ENCODE peak calls at places on chromosomes 2 and 18, in nine cellular contexts. One of them, this sample, is unnamed.

GRCh38 chr2:112772322-112772721 is 7.9 kb upstream of the CKAP2L start:
- DNase-seq in body of pancreas: no peak
- DNase-seq in A549: no peak
- DNase-seq in uterus: no peak
- DNase-seq in breast epithelium: no peak
- DNase-seq in transverse colon: no peak
- DNase-seq in Peyer's patch: no peak
- DNase-seq in heart left ventricle: no peak
- DNase-seq in NB4: peak; percentile 53
- DNase-seq in this sample: no peak

GRCh38 chr2:11160731-11161455 is 5.6 kb downstream of the SLC66A3 start:
- DNase-seq in NB4: no peak
- DNase-seq in uterus: no peak
- DNase-seq in body of pancreas: no peak
- DNase-seq in breast epithelium: peak; percentile 11
- DNase-seq in transverse colon: peak; percentile 30
- DNase-seq in A549: no peak
- DNase-seq in heart left ventricle: no peak
- DNase-seq in Peyer's patch: no peak
- DNase-seq in this sample: no peak

GRCh38 chr2:28322887-28323483 is 69.7 kb upstream of the FOSL2 start:
- DNase-seq in NB4: no peak
- DNase-seq in A549: no peak
- DNase-seq in heart left ventricle: no peak
- DNase-seq in breast epithelium: no peak
- DNase-seq in uterus: no peak
- DNase-seq in Peyer's patch: no peak
- DNase-seq in body of pancreas: no peak
- DNase-seq in transverse colon: no peak
- DNase-seq in this sample: no peak

GRCh38 chr2:190320696-190321095 is 1.1 kb upstream of the HIBCH start:
- DNase-seq in heart left ventricle: no peak
- DNase-seq in transverse colon: no peak
- DNase-seq in body of pancreas: no peak
- DNase-seq in Peyer's patch: no peak
- DNase-seq in breast epithelium: no peak
- DNase-seq in uterus: no peak
- DNase-seq in A549: no peak
- DNase-seq in NB4: no peak
- DNase-seq in this sample: no peak

GRCh38 chr18:59631583-59632181 is 65.5 kb downstream of the CCBE1 start:
- DNase-seq in heart left ventricle: no peak
- DNase-seq in A549: peak; percentile 6
- DNase-seq in breast epithelium: no peak
- DNase-seq in Peyer's patch: no peak
- DNase-seq in uterus: no peak
- DNase-seq in transverse colon: no peak
- DNase-seq in NB4: peak; percentile 14
- DNase-seq in body of pancreas: no peak
- DNase-seq in this sample: no peak

GRCh38 chr2:20148841-20149702 is 75.9 kb downstream of the SDC1 start:
- DNase-seq in body of pancreas: no peak
- DNase-seq in NB4: peak; percentile 85
- DNase-seq in uterus: no peak
- DNase-seq in heart left ventricle: no peak
- DNase-seq in transverse colon: no peak
- DNase-seq in breast epithelium: no peak
- DNase-seq in Peyer's patch: no peak
- DNase-seq in A549: no peak
- DNase-seq in this sample: no peak

GRCh38 chr18:23357992-23358594 is 95.0 kb upstream of the RIOK3 start:
- DNase-seq in breast epithelium: peak; percentile 28
- DNase-seq in NB4: no peak
- DNase-seq in A549: no peak
- DNase-seq in Peyer's patch: no peak
- DNase-seq in uterus: peak; percentile 75
- DNase-seq in transverse colon: peak; percentile 22
- DNase-seq in body of pancreas: peak; percentile 39
- DNase-seq in heart left ventricle: peak; percentile 64
- DNase-seq in this sample: peak; percentile 44

GRCh38 chr2:233259745-233260144 is 8.3 kb downstream of the ATG16L1 start:
- DNase-seq in A549: no peak
- DNase-seq in NB4: no peak
- DNase-seq in heart left ventricle: no peak
- DNase-seq in Peyer's patch: no peak
- DNase-seq in breast epithelium: no peak
- DNase-seq in body of pancreas: no peak
- DNase-seq in transverse colon: no peak
- DNase-seq in uterus: no peak
- DNase-seq in this sample: no peak

GRCh38 chr2:234178309-234179030 is 128.0 kb downstream of the SPP2 start:
- DNase-seq in Peyer's patch: no peak
- DNase-seq in body of pancreas: peak; percentile 40
- DNase-seq in uterus: no peak
- DNase-seq in transverse colon: no peak
- DNase-seq in A549: peak; percentile 46
- DNase-seq in breast epithelium: no peak
- DNase-seq in heart left ventricle: no peak
- DNase-seq in NB4: no peak
- DNase-seq in this sample: no peak

GRCh38 chr2:66851449-66851872 is 416.5 kb downstream of the MEIS1 start:
- DNase-seq in breast epithelium: no peak
- DNase-seq in heart left ventricle: no peak
- DNase-seq in uterus: no peak
- DNase-seq in transverse colon: peak; percentile 20
- DNase-seq in NB4: no peak
- DNase-seq in body of pancreas: peak; percentile 79
- DNase-seq in A549: no peak
- DNase-seq in Peyer's patch: no peak
- DNase-seq in this sample: no peak

GRCh38 chr2:206240335-206240734 is 34.1 kb upstream of the ZDBF2 start:
- DNase-seq in transverse colon: no peak
- DNase-seq in A549: no peak
- DNase-seq in uterus: no peak
- DNase-seq in Peyer's patch: no peak
- DNase-seq in breast epithelium: no peak
- DNase-seq in heart left ventricle: no peak
- DNase-seq in body of pancreas: no peak
- DNase-seq in NB4: no peak
- DNase-seq in this sample: no peak

GRCh38 chr2:109265369-109265768 is 136.4 kb downstream of the SH3RF3 start:
- DNase-seq in transverse colon: no peak
- DNase-seq in uterus: no peak
- DNase-seq in heart left ventricle: no peak
- DNase-seq in body of pancreas: no peak
- DNase-seq in A549: no peak
- DNase-seq in NB4: no peak
- DNase-seq in breast epithelium: no peak
- DNase-seq in Peyer's patch: no peak
- DNase-seq in this sample: peak; percentile 59

GRCh38 chr2:218256612-218257350 is 4.0 kb upstream of the GPBAR1 start:
- DNase-seq in Peyer's patch: no peak
- DNase-seq in body of pancreas: no peak
- DNase-seq in breast epithelium: no peak
- DNase-seq in uterus: no peak
- DNase-seq in NB4: no peak
- DNase-seq in heart left ventricle: no peak
- DNase-seq in A549: no peak
- DNase-seq in transverse colon: no peak
- DNase-seq in this sample: peak; percentile 74
- TF ChIP-seq POLR2A in Peyer's patch: no peak
- TF ChIP-seq POLR2A in body of pancreas: no peak
- TF ChIP-seq POLR2A in breast epithelium: no peak
- TF ChIP-seq POLR2A in uterus: no peak
- TF ChIP-seq POLR2A in NB4: no peak
- TF ChIP-seq POLR2A in heart left ventricle: no peak
- TF ChIP-seq POLR2A in A549: no peak
- TF ChIP-seq POLR2A in transverse colon: no peak
- TF ChIP-seq POLR2A in this sample: no peak

GRCh38 chr2:89850481-89850880 is 1159.0 kb downstream of the RPIA start:
- DNase-seq in breast epithelium: no peak
- DNase-seq in uterus: no peak
- DNase-seq in heart left ventricle: no peak
- DNase-seq in A549: no peak
- DNase-seq in body of pancreas: no peak
- DNase-seq in NB4: no peak
- DNase-seq in transverse colon: no peak
- DNase-seq in Peyer's patch: no peak
- DNase-seq in this sample: no peak

GRCh38 chr2:89849731-89850130 is 1158.3 kb downstream of the RPIA start:
- DNase-seq in A549: no peak
- DNase-seq in Peyer's patch: no peak
- DNase-seq in NB4: no peak
- DNase-seq in breast epithelium: no peak
- DNase-seq in body of pancreas: no peak
- DNase-seq in uterus: no peak
- DNase-seq in transverse colon: no peak
- DNase-seq in heart left ventricle: no peak
- DNase-seq in this sample: no peak

GRCh38 chr2:89848114-89848513 is 1156.6 kb downstream of the RPIA start:
- DNase-seq in breast epithelium: no peak
- DNase-seq in body of pancreas: no peak
- DNase-seq in NB4: no peak
- DNase-seq in transverse colon: no peak
- DNase-seq in Peyer's patch: no peak
- DNase-seq in uterus: no peak
- DNase-seq in heart left ventricle: no peak
- DNase-seq in A549: no peak
- DNase-seq in this sample: no peak

GRCh38 chr2:89850881-89851582 is 1159.6 kb downstream of the RPIA start:
- DNase-seq in body of pancreas: no peak
- DNase-seq in A549: no peak
- DNase-seq in uterus: no peak
- DNase-seq in NB4: no peak
- DNase-seq in breast epithelium: no peak
- DNase-seq in heart left ventricle: no peak
- DNase-seq in transverse colon: no peak
- DNase-seq in Peyer's patch: no peak
- DNase-seq in this sample: no peak

DNA sequence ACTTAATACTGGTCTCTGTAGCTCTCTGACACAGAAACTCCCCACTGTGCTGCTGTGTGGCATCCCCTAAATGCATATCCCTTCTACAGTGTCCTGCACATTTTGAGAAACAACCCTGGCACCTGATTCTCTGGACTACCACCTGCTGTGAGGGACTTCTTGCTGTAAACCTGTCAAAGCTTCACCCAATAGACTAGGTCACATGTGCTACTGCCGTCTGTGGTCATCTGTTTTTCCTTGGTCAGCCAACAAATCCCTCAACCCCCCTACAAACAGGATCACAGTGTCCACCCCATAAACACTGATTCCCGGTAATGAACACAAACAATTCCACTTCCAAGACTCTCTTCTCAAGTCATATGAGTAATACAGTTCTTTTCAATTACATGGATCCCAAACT is 1157.3 kb downstream of the RPIA start:
- DNase-seq in transverse colon: no peak
- DNase-seq in NB4: no peak
- DNase-seq in breast epithelium: no peak
- DNase-seq in Peyer's patch: no peak
- DNase-seq in body of pancreas: no peak
- DNase-seq in uterus: no peak
- DNase-seq in heart left ventricle: no peak
- DNase-seq in A549: no peak
- DNase-seq in this sample: no peak
- TF ChIP-seq CTCF in transverse colon: no peak
- TF ChIP-seq CTCF in NB4: no peak
- TF ChIP-seq CTCF in breast epithelium: no peak
- TF ChIP-seq CTCF in Peyer's patch: no peak
- TF ChIP-seq CTCF in body of pancreas: no peak
- TF ChIP-seq CTCF in uterus: no peak
- TF ChIP-seq CTCF in heart left ventricle: no peak
- TF ChIP-seq CTCF in A549: no peak
- TF ChIP-seq CTCF in this sample: no peak

GRCh38 chr2:38254796-38255195 is 122.3 kb downstream of the ATL2 start:
- DNase-seq in heart left ventricle: no peak
- DNase-seq in body of pancreas: no peak
- DNase-seq in NB4: no peak
- DNase-seq in breast epithelium: no peak
- DNase-seq in uterus: no peak
- DNase-seq in Peyer's patch: no peak
- DNase-seq in A549: no peak
- DNase-seq in transverse colon: no peak
- DNase-seq in this sample: no peak
- TF ChIP-seq POLR2A in heart left ventricle: no peak
- TF ChIP-seq POLR2A in body of pancreas: no peak
- TF ChIP-seq POLR2A in NB4: no peak
- TF ChIP-seq POLR2A in breast epithelium: no peak
- TF ChIP-seq POLR2A in uterus: no peak
- TF ChIP-seq POLR2A in Peyer's patch: no peak
- TF ChIP-seq POLR2A in A549: no peak
- TF ChIP-seq POLR2A in transverse colon: no peak
- TF ChIP-seq POLR2A in this sample: no peak

GRCh38 chr2:99819766-99820165 is 322.6 kb downstream of the AFF3 start:
- DNase-seq in breast epithelium: no peak
- DNase-seq in body of pancreas: no peak
- DNase-seq in transverse colon: no peak
- DNase-seq in NB4: peak; percentile 10
- DNase-seq in uterus: no peak
- DNase-seq in A549: no peak
- DNase-seq in heart left ventricle: no peak
- DNase-seq in Peyer's patch: no peak
- DNase-seq in this sample: no peak

GRCh38 chr2:99821039-99821438 is 321.4 kb downstream of the AFF3 start:
- DNase-seq in NB4: peak; percentile 16
- DNase-seq in Peyer's patch: no peak
- DNase-seq in transverse colon: no peak
- DNase-seq in breast epithelium: no peak
- DNase-seq in uterus: no peak
- DNase-seq in heart left ventricle: no peak
- DNase-seq in A549: no peak
- DNase-seq in body of pancreas: no peak
- DNase-seq in this sample: no peak

GRCh38 chr2:99816908-99817307 is 325.5 kb downstream of the AFF3 start:
- DNase-seq in A549: no peak
- DNase-seq in NB4: no peak
- DNase-seq in Peyer's patch: no peak
- DNase-seq in breast epithelium: no peak
- DNase-seq in transverse colon: no peak
- DNase-seq in body of pancreas: no peak
- DNase-seq in heart left ventricle: no peak
- DNase-seq in uterus: no peak
- DNase-seq in this sample: no peak

GRCh38 chr2:99821572-99822369 is 320.6 kb downstream of the AFF3 start:
- DNase-seq in body of pancreas: no peak
- DNase-seq in uterus: no peak
- DNase-seq in heart left ventricle: no peak
- DNase-seq in NB4: no peak
- DNase-seq in A549: no peak
- DNase-seq in transverse colon: no peak
- DNase-seq in Peyer's patch: no peak
- DNase-seq in breast epithelium: no peak
- DNase-seq in this sample: no peak

DNA sequence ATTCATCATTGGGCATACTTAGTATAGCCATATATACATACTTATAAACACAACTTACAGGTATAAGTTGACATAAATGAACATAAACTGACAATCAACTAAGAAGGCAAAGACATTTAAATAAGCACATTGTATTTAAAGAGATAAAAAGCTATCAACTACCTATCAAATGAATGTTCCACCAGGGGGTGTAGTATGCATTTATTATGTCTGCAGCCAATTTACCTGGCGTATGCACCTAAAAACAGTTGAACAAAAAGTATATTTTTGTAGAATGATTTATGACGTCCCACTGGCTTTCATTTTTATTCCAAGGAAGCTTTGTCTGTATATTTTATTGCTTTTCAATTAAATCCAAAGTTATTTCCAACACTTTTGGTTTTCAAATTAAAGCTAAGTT is 323.5 kb downstream of the AFF3 start:
- DNase-seq in NB4: peak; percentile 14
- DNase-seq in breast epithelium: no peak
- DNase-seq in heart left ventricle: no peak
- DNase-seq in transverse colon: no peak
- DNase-seq in A549: peak; percentile 8
- DNase-seq in Peyer's patch: no peak
- DNase-seq in uterus: no peak
- DNase-seq in body of pancreas: no peak
- DNase-seq in this sample: no peak
- TF ChIP-seq CTCF in NB4: no peak
- TF ChIP-seq CTCF in breast epithelium: no peak
- TF ChIP-seq CTCF in heart left ventricle: peak; percentile 14
- TF ChIP-seq CTCF in transverse colon: no peak
- TF ChIP-seq CTCF in A549: peak; percentile 35
- TF ChIP-seq CTCF in Peyer's patch: no peak
- TF ChIP-seq CTCF in uterus: peak; percentile 9
- TF ChIP-seq CTCF in body of pancreas: peak; percentile 47
- TF ChIP-seq CTCF in this sample: no peak